ENCODE peak calls at places on chromosomes 3 and 15, in four cellular contexts. J is left lung, V is cardiac muscle cell, R is sigmoid colon. H is an unnamed sample. For H3K36me3, the result is how much of the 10 kb centered on the place peaks cover.

GRCh38 chr15:31405200-31405929 is 78.7 kb downstream of the KLF13 start:
- DNase-seq in J (no peak), V (no peak), R (no peak), H (no peak)

GRCh38 chr3:135637033-135637432 is 328.5 kb upstream of the PPP2R3A start:
- DNase-seq in J (no peak), V (no peak), R (no peak), H (no peak)

GRCh38 chr15:92693922-92694331 is 38.4 kb upstream of the FAM174B start:
- DNase-seq in J (no peak), V (peak), R (no peak), H (no peak)

GRCh38 chr3:122988507-122988906 is 39.1 kb downstream of the SEMA5B start:
- DNase-seq in J (no peak), V (no peak), R (no peak), H (no peak)

GRCh38 chr15:100601158-100601557 is 826 bp downstream of the LINS1 start:
- DNase-seq in J (peak), V (peak), R (no peak), H (no peak)

GRCh38 chr3:193240850-193241706 is at the start of gene PLAAT1:
- DNase-seq in J (peak), V (peak), R (peak), H (peak)

GRCh38 chr3:161270991-161271390 is 49.9 kb downstream of the NMD3 start:
- DNase-seq in J (no peak), V (no peak), R (no peak), H (no peak)

GRCh38 chr3:58534592-58535494 is 2.1 kb downstream of the ACOX2 start:
- DNase-seq in J (no peak), V (no peak), R (no peak), H (no peak)

GRCh38 chr3:100029689-100030088 is 84.6 kb downstream of the FILIP1L start:
- DNase-seq in J (no peak), V (no peak), R (no peak), H (no peak)

GRCh38 chr15:80265021-80265420 is 13.0 kb upstream of the CTXND1 start:
- DNase-seq in J (no peak), V (no peak), R (peak), H (no peak)

GRCh38 chr15:34754674-34755418 is at the start of gene GJD2:
- DNase-seq in J (peak), V (no peak), R (no peak), H (peak)

GRCh38 chr3:122415104-122415744 is 638 bp downstream of the WDR5B start:
- DNase-seq in J (no peak), V (peak), R (peak), H (no peak)

GRCh38 chr3:123708531-123708930 is 123.7 kb upstream of the HACD2 start:
- DNase-seq in J (no peak), V (no peak), R (no peak), H (no peak)

GRCh38 chr15:29451201-29451781 is 181.7 kb upstream of the NSMCE3 start:
- DNase-seq in J (no peak), V (no peak), R (no peak), H (no peak)

GRCh38 chr15:71114887-71115566 is at the start of gene THSD4:
- DNase-seq in J (peak), V (peak), R (peak), H (peak)

GRCh38 chr3:50220109-50220508 is 15.0 kb downstream of the SLC38A3 start:
- DNase-seq in J (no peak), V (peak), R (no peak), H (no peak)

GRCh38 chr3:52291508-52292181 is 4.0 kb downstream of the GLYCTK start:
- DNase-seq in J (peak), V (no peak), R (peak), H (peak)

GRCh38 chr15:57890351-57890750 is 175.2 kb downstream of the ALDH1A2 start:
- DNase-seq in J (no peak), V (peak), R (no peak), H (no peak)

GRCh38 chr15:65326109-65326508 is 21.6 kb downstream of the RNU5B-1 start:
- DNase-seq in J (no peak), V (peak), R (peak), H (no peak)

GRCh38 chr3:150885535-150885934 is 19.7 kb downstream of the MINDY4B start:
- DNase-seq in J (no peak), V (no peak), R (no peak), H (no peak)

GRCh38 chr3:13141991-13142412 is 68.8 kb upstream of the IQSEC1 start:
- DNase-seq in J (no peak), V (peak), R (peak), H (peak)

GRCh38 chr3:159486580-159486979 is 502.1 kb upstream of the IL12A start:
- DNase-seq in J (no peak), V (peak), R (no peak), H (no peak)

GRCh38 chr3:148214695-148215094 is 483.0 kb upstream of the AGTR1 start:
- DNase-seq in J (no peak), V (no peak), R (no peak), H (no peak)

GRCh38 chr3:98984024-98984423 is 82.5 kb upstream of the DCBLD2 start:
- DNase-seq in J (no peak), V (no peak), R (no peak), H (no peak)

GRCh38 chr3:109356442-109357155 is 19.3 kb upstream of the DPPA4 start:
- DNase-seq in J (no peak), V (no peak), R (no peak), H (no peak)

GRCh38 chr15:70342554-70343548 is 245.1 kb upstream of the TLE3 start:
- DNase-seq in J (no peak), V (no peak), R (no peak), H (no peak)

GRCh38 chr3:18127864-18128185 is 297.3 kb downstream of the SATB1 start:
- DNase-seq in J (no peak), V (no peak), R (no peak), H (no peak)

GRCh38 chr15:32879980-32880379 is 162.2 kb downstream of the GREM1 start:
- DNase-seq in J (no peak), V (no peak), R (no peak), H (no peak)

GRCh38 chr15:69976366-69976994 is 121.2 kb downstream of the TLE3 start:
- DNase-seq in J (no peak), V (peak), R (no peak), H (no peak)

GRCh38 chr3:60774617-60775016 is 476.6 kb downstream of the FHIT start:
- DNase-seq in J (no peak), V (no peak), R (no peak), H (no peak)

GRCh38 chr3:8622873-8623725 is 21.5 kb downstream of the SSUH2 start:
- DNase-seq in J (no peak), V (peak), R (peak), H (peak)

GRCh38 chr3:27312044-27312668 is 57.0 kb downstream of the NEK10 start:
- DNase-seq in J (no peak), V (peak), R (no peak), H (no peak)

GRCh38 chr3:115279939-115280338 is 132.9 kb upstream of the ZBTB20 start:
- DNase-seq in J (no peak), V (peak), R (no peak), H (no peak)

GRCh38 chr3:77541203-77541922 is 501.5 kb downstream of the ROBO2 start:
- DNase-seq in J (no peak), V (no peak), R (no peak), H (no peak)

GRCh38 chr15:60396964-60397771 is 618 bp downstream of the ANXA2 start:
- DNase-seq in J (peak), V (peak), R (peak), H (peak)

GRCh38 chr3:126436826-126437717 is 38.6 kb downstream of the ZXDC start:
- DNase-seq in J (peak), V (no peak), R (no peak), H (peak)

GRCh38 chr3:70244422-70244821 is 68.0 kb downstream of the MDFIC2 start:
- DNase-seq in J (no peak), V (no peak), R (no peak), H (no peak)

GRCh38 chr3:76044601-76045600 is 259.6 kb upstream of the ZNF717 start:
- DNase-seq in J (no peak), V (peak), R (no peak), H (no peak)

GRCh38 chr3:128820252-128820839 is 59.1 kb upstream of the ACAD9 start:
- DNase-seq in J (no peak), V (no peak), R (no peak), H (no peak)

GRCh38 chr3:127796751-127797150 is 25.6 kb downstream of the MGLL start:
- DNase-seq in J (no peak), V (no peak), R (no peak), H (peak)

GRCh38 chr3:127794402-127794801 is 27.9 kb downstream of the MGLL start:
- DNase-seq in J (no peak), V (no peak), R (no peak), H (no peak)

GRCh38 chr3:127792664-127793292 is 29.5 kb downstream of the MGLL start:
- DNase-seq in J (no peak), V (peak), R (peak), H (peak)

GRCh38 chr3:127796045-127796720 is 26.1 kb downstream of the MGLL start:
- DNase-seq in J (no peak), V (no peak), R (no peak), H (no peak)

GRCh38 chr3:127794972-127795371 is 27.3 kb downstream of the MGLL start:
- DNase-seq in J (no peak), V (no peak), R (no peak), H (no peak)
- TF ChIP-seq CTCF in J (no peak), V (no peak), R (no peak), H (no peak)

DNA sequence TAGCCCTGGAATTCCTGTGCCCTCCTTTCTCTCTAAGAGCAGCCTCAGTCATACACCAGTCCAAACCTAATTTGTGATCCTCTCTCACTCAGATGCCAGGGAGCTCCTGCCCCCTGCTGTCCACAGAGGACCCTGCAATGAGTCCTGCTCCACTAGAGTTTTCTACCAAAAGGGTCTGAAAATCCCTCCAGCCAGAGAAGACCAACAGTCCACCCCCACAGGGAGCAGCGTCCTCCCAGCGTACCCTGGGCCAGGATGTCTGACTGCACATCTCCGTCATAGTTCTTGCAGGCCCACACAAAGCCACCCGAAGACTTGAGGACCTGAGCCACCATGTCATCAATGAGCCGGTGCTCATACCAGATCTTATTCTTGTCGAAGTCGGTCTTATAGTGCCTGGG is 15.4 kb downstream of the IDH2 start:
- DNase-seq in J (no peak), V (peak), R (no peak), H (no peak)
- H3K36me3 ChIP-seq in J (under half), V (half or more), R (under half), H (under half)

DNA sequence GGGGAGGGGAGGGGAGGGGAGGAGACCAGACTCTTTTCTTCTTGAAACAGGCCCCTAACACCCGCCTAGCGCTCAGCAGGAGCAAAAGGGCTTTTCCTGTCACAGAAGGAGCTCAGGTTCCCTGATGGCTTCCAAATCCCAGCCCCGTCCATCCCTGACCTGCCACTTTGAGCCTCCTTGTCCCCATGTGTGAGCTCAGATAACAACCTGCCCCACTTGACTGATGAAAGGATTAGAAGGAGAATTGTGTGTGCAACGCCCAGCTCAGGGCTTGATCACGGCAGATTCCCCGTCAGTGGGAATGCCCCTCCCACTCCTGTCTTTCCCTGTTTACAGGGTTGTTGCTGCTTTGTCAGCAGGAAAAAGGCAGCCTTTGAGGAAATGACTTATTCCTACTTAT is 5.9 kb upstream of the LRRC15 start:
- DNase-seq in J (no peak), V (no peak), R (no peak), H (peak)
- TF ChIP-seq CTCF in J (no peak), V (no peak), R (no peak), H (no peak)

DNA sequence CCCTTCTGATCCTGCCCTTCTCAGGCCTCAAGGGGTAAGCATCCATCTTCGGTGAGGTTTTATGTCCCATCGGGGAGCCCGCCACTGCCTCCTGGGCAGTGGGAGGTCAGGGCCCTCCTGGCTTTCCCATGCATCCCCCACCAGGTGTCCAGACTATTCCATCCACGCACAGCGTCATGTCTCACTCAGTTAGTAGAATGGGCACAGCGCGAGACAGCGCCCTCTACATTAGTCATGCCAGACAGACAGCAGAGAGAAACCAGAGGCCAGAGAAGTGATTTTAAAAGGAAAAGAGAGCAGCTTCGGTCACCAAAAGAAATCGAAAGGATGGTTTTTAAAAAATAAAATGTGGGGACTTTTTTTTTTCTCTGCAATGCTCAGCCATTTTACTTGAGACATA is 49.8 kb downstream of the ZDHHC3 start:
- DNase-seq in J (no peak), V (no peak), R (peak), H (no peak)
- H3K36me3 ChIP-seq in J (under half), V (under half), R (under half), H (under half)

DNA sequence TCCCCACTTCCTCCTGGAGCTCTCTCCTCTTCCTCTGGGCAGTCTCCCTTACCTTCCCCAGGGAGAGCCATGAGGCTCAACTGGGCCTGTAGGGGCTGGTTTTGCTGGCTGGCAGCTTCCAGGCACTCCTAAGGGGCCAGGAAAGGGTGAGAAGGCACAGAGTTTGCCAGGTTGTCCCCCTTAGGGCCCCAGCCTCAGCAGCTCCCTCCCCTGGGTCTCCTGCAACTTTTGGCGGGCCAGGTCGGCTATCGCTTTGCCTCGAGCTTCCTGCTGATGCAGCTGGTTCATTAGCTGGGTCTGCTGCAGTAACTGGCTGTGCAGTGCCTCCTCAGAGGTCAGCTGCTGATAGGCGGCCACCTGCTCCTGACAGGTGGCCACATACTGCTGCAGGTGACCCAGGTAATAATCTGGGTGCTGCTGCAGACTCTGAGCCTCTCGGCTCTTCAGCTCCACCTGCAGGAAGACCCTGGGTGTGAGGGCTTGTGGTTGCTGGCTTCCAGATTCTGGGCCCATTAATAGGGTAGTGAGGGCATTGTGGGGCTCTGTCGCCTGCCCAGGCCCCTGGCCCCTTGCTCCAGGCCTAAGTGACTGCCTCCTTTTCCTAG is 29.7 kb upstream of the OR4F6 start:
- DNase-seq in J (peak), V (no peak), R (no peak), H (peak)
- TF ChIP-seq CTCF in J (no peak), V (peak), R (no peak), H (no peak)

GRCh38 chr3:172125053-172125452 is 85.7 kb downstream of the FNDC3B start:
- DNase-seq in J (no peak), V (no peak), R (no peak), H (no peak)
- H3K36me3 ChIP-seq in J (under half), V (under half), R (under half), H (under half)

GRCh38 chr15:68817304-68818087 is 3.2 kb downstream of the ANP32A start:
- DNase-seq in J (peak), V (peak), R (peak), H (peak)
- TF ChIP-seq CTCF in J (no peak), V (no peak), R (no peak), H (no peak)

GRCh38 chr15:48432688-48433087 is 101.5 kb downstream of the DUT start:
- DNase-seq in J (no peak), V (no peak), R (no peak), H (no peak)
- H3K36me3 ChIP-seq in J (under half), V (under half), R (under half), H (under half)